ENCODE peak calls at places on chromosomes 4 and X, in five cellular contexts. G is ovary, W is HCT116, K is upper lobe of left lung, U is suprapubic skin. D is an unnamed sample. For H3K4me1, the result is how much of the 10 kb centered on the place peaks cover.

GRCh38 chr4:173418636-173419035 is 19.7 kb upstream of the SCRG1 start:
- DNase-seq in K (no peak), U (no peak), W (no peak), G (no peak), D (no peak)

GRCh38 chr4:32192363-32192762 is 1472.2 kb downstream of the PCDH7 start:
- DNase-seq in W (no peak), G (no peak), U (no peak), K (no peak), D (no peak)

GRCh38 chr4:69800599-69800998 is 40.2 kb upstream of the SULT1B1 start:
- DNase-seq in W (no peak), U (no peak), G (no peak), K (no peak), D (no peak)

GRCh38 chrX:121260568-121261240 is 213.3 kb downstream of the GLUD2 start:
- DNase-seq in K (no peak), U (no peak), G (no peak), W (no peak), D (no peak)

GRCh38 chr4:76881375-76881774 is 16.6 kb downstream of the SOWAHB start:
- DNase-seq in G (no peak), U (no peak), K (no peak), W (no peak), D (peak)

GRCh38 chr4:176635372-176636261 is 157.1 kb downstream of the VEGFC start:
- DNase-seq in K (no peak), W (no peak), G (no peak), U (no peak), D (no peak)

GRCh38 chr4:26807330-26807729 is 53.3 kb upstream of the STIM2 start:
- DNase-seq in K (no peak), G (no peak), W (no peak), U (no peak), D (no peak)

GRCh38 chr4:108272566-108272965 is 103.8 kb upstream of the LEF1 start:
- DNase-seq in U (no peak), G (no peak), W (no peak), K (no peak), D (no peak)

GRCh38 chrX:17736856-17737706 is at the start of gene SCML1:
- DNase-seq in G (peak), K (peak), W (peak), U (peak), D (peak)

GRCh38 chr4:25982962-25983361 is 68.9 kb downstream of the SMIM20 start:
- DNase-seq in U (no peak), W (no peak), K (no peak), G (no peak), D (no peak)

GRCh38 chr4:139639654-139640053 is 26.0 kb upstream of the MGST2 start:
- DNase-seq in W (no peak), K (no peak), G (no peak), U (no peak), D (no peak)

GRCh38 chr4:173182403-173182802 is 13.8 kb downstream of the GALNT7 start:
- DNase-seq in W (peak), K (no peak), G (no peak), U (no peak), D (no peak)

GRCh38 chr4:153346563-153346962 is 2.1 kb downstream of the MND1 start:
- DNase-seq in W (no peak), U (no peak), K (no peak), G (no peak), D (no peak)

GRCh38 chr4:51894246-51894645 is 51.3 kb downstream of the DCUN1D4 start:
- DNase-seq in W (no peak), U (no peak), G (no peak), K (no peak), D (no peak)

GRCh38 chr4:35772291-35772690 is 472.0 kb downstream of the ARAP2 start:
- DNase-seq in K (no peak), G (no peak), W (no peak), U (no peak), D (no peak)

GRCh38 chr4:138910914-138911336 is 104.7 kb upstream of the NOCT start:
- DNase-seq in W (no peak), G (peak), K (peak), U (peak), D (peak)

GRCh38 chrX:94178145-94178790 is 504.3 kb downstream of the FAM133A start:
- DNase-seq in U (no peak), K (no peak), W (no peak), G (no peak), D (no peak)

GRCh38 chrX:145552643-145553042 is 265.0 kb upstream of the SLITRK2 start:
- DNase-seq in K (no peak), G (no peak), U (no peak), W (no peak), D (no peak)

GRCh38 chr4:147578057-147578476 is 39.1 kb upstream of the TMEM184C start:
- DNase-seq in U (no peak), W (peak), G (no peak), K (no peak), D (no peak)

GRCh38 chr4:55947912-55948725 is 626 bp upstream of the CEP135 start:
- DNase-seq in G (no peak), W (peak), K (no peak), U (no peak), D (no peak)

GRCh38 chr4:126960760-126961159 is 672.0 kb upstream of the INTU start:
- DNase-seq in K (no peak), G (no peak), W (no peak), U (no peak), D (no peak)

GRCh38 chr4:114398386-114398785 is 200.2 kb upstream of the UGT8 start:
- DNase-seq in W (no peak), K (no peak), U (no peak), G (no peak), D (no peak)

GRCh38 chrX:120115438-120115963 is at the start of gene RHOXF1:
- DNase-seq in G (no peak), U (no peak), K (peak), W (no peak), D (no peak)

GRCh38 chr4:54660591-54660990 is 2.8 kb downstream of the KIT start:
- DNase-seq in K (no peak), W (no peak), U (no peak), G (no peak), D (no peak)

GRCh38 chr4:38322709-38323108 is 341.3 kb upstream of the KLF3 start:
- DNase-seq in G (no peak), U (no peak), W (no peak), K (no peak), D (no peak)

GRCh38 chr4:38324861-38325451 is 339.0 kb upstream of the KLF3 start:
- DNase-seq in G (no peak), U (no peak), W (no peak), K (peak), D (no peak)

GRCh38 chr4:38320833-38321232 is 343.2 kb upstream of the KLF3 start:
- DNase-seq in G (no peak), W (no peak), K (no peak), U (no peak), D (no peak)

GRCh38 chr4:38320349-38320707 is 343.7 kb upstream of the KLF3 start:
- DNase-seq in W (no peak), G (no peak), K (no peak), U (no peak), D (no peak)

GRCh38 chr4:38323141-38323634 is 340.8 kb upstream of the KLF3 start:
- DNase-seq in G (no peak), W (no peak), U (no peak), K (no peak), D (no peak)
- H3K4me1 ChIP-seq in G (under half), W (under half), U (under half), K (under half), D (under half)

GRCh38 chr4:6892190-6892908 is 17.3 kb upstream of the TBC1D14 start:
- DNase-seq in W (no peak), G (no peak), K (no peak), U (no peak), D (peak)
- TF ChIP-seq CTCF in W (no peak), G (no peak), K (no peak), U (no peak), D (peak)

GRCh38 chrX:49075347-49075746 is 1.5 kb upstream of the PRAF2 start:
- DNase-seq in W (no peak), U (no peak), K (no peak), G (no peak), D (no peak)

GRCh38 chrX:49072712-49073095 is 1.1 kb downstream of the PRAF2 start:
- DNase-seq in K (no peak), G (no peak), U (no peak), W (no peak), D (no peak)

GRCh38 chrX:49070988-49071387 is 2.8 kb downstream of the PRAF2 start:
- DNase-seq in U (no peak), G (no peak), W (no peak), K (no peak), D (no peak)

GRCh38 chrX:49071877-49072711 is 1.7 kb downstream of the PRAF2 start:
- DNase-seq in K (peak), U (no peak), G (peak), W (no peak), D (peak)

DNA sequence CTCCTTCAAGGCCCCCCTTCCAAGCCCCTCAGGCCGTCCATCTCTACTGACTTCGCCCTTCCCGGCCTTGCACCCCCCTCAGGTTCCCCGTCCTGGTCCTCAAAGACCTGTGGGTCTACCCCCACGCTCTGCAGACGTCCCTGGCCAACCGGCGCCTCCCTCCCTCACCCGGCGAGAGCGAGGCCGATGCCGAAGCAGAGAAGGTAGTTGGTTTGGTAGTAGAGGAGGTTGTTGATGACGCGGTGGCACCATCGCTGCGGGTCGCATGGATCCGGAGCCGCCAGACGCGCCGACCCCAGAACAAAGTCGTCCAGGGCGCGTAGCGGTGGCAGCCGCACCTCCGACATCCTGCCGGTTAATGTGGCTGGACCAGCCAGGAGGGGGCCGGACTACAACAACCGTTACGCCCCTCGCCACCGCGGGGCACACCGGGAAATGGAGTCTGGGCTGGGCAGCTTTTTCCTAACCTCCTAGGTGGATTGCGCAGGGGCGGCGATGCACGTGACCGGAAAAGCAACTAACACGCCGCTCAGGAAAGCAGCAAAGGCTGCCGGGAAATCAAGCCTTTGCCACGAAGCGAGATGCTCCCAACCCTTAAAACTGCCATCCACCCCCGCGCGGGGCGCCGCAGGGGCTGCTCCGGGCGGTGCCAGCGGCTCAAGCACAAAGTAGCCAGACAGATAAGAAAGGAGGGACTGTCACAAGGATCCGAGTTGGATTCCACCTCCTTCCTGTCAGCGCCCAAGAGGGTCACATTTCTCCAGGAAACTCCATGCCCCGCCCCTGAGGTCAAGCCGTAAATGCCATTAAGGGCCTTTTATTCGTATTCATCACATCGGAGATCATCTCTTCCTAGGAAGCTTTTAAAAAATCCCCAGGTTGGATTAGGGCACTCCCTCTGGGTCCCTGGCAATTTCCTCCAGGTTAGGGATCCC is at the start of gene PRAF2:
- DNase-seq in U (peak), G (peak), K (peak), W (peak), D (peak)
- TF ChIP-seq POLR2A in U (no peak), G (no peak), K (peak), W (peak), D (peak)

GRCh38 chrX:151042852-151043251 is 59.7 kb downstream of the HMGB3 start:
- DNase-seq in K (no peak), W (no peak), U (no peak), G (no peak), D (no peak)
- H3K4me1 ChIP-seq in K (under half), W (under half), U (under half), G (under half), D (under half)

GRCh38 chrX:1581132-1581531 is 10.3 kb upstream of the AKAP17A start:
- DNase-seq in W (no peak), G (no peak), U (no peak), K (no peak), D (no peak)
- TF ChIP-seq CTCF in W (peak), G (peak), U (peak), K (peak), D (peak)

GRCh38 chr4:94452476-94453300 is 946 bp downstream of the PDLIM5 start:
- DNase-seq in K (peak), U (peak), W (peak), G (peak), D (peak)
- TF ChIP-seq POLR2A in K (peak), U (no peak), W (no peak), G (no peak), D (peak)

GRCh38 chrX:13760428-13760827 is 25.9 kb downstream of the OFD1 start:
- DNase-seq in U (no peak), G (no peak), W (no peak), K (no peak), D (no peak)
- H3K4me1 ChIP-seq in U (under half), G (under half), W (under half), K (under half), D (under half)

GRCh38 chr4:31045724-31046318 is 325.7 kb downstream of the PCDH7 start:
- DNase-seq in U (no peak), K (no peak), G (no peak), W (no peak), D (peak)
- TF ChIP-seq CTCF in U (peak), K (peak), G (no peak), W (peak), D (peak)

DNA sequence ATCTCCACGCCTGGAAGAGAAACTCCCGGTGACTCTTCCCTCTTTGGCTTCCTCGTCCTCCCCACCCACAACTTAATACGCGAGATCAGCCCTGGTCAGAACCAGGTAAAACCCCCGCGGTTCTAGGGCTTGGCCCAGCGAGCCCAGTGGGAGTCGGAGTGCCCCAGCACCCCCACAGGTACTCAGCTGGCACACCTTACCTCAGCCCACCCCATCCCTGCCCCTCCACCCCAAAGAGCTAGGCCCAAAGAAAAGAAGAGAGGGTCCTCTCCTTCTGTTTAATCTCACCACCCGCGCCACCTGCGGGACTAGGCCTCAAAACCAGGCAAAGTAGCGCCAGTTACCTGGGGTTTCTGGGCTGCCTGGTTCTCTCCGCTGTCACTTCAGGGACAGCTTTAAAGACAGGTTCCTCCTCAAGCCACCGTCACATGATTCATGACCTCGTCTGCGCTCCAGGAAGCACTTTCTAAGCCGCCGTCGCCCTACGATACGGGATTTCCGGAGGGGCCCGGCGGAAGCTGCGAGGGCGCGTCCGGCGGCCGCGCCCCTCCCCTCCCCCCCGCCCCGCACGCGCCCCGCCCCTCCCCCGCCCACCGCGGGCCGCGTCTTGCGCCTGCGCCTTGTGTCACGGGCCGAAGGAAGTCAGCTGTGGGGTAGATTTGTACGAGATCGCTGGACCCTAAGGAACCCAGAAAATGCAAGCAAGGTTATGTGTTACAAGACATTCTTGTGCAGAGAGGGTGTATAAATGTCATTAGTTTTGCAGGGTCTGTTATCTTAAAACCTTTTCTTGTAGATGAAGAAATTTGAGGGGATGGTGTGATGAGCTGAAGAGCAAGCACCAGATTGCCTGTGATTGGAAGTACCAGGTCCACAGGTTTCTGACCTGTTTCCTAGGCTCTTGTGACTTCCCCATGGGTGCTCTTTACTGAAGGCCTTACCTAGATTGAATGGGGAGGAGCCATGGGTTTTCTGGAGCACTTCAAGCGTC is at the start of gene LAMTOR3:
- DNase-seq in U (peak), G (peak), K (peak), W (peak), D (peak)
- TF ChIP-seq POLR2A in U (no peak), G (peak), K (peak), W (peak), D (peak)